ENCODE peak calls at places on chromosomes 13 and 19, in five cellular contexts. One of them, this sample, is unnamed.

GRCh38 chr13:84279166-84279565 is 396.9 kb upstream of the SLITRK1 start:
- DNase-seq in sigmoid colon: no peak
- DNase-seq in stomach: no peak
- DNase-seq in breast epithelium: no peak
- DNase-seq in HepG2: no peak
- DNase-seq in this sample: no peak

GRCh38 chr13:89959074-89959473 is 1388.4 kb upstream of the MIR17HG start:
- DNase-seq in sigmoid colon: no peak
- DNase-seq in stomach: no peak
- DNase-seq in breast epithelium: no peak
- DNase-seq in HepG2: no peak
- DNase-seq in this sample: no peak

GRCh38 chr19:13849991-13850909 is 26.7 kb upstream of the NANOS3 start:
- DNase-seq in sigmoid colon: peak
- DNase-seq in stomach: peak
- DNase-seq in breast epithelium: peak
- DNase-seq in HepG2: peak
- DNase-seq in this sample: no peak

GRCh38 chr19:7871280-7871529 is 3.0 kb downstream of the PRR36 start:
- DNase-seq in sigmoid colon: no peak
- DNase-seq in stomach: no peak
- DNase-seq in breast epithelium: no peak
- DNase-seq in HepG2: no peak
- DNase-seq in this sample: no peak

GRCh38 chr13:105848494-105848893 is 687.0 kb downstream of the EFNB2 start:
- DNase-seq in sigmoid colon: no peak
- DNase-seq in stomach: no peak
- DNase-seq in breast epithelium: no peak
- DNase-seq in HepG2: no peak
- DNase-seq in this sample: no peak

GRCh38 chr13:41746259-41746658 is 214.7 kb downstream of the VWA8 start:
- DNase-seq in sigmoid colon: no peak
- DNase-seq in stomach: no peak
- DNase-seq in breast epithelium: no peak
- DNase-seq in HepG2: no peak
- DNase-seq in this sample: no peak

GRCh38 chr19:2974342-2974932 is 2.9 kb upstream of the TLE6 start:
- DNase-seq in sigmoid colon: peak
- DNase-seq in stomach: no peak
- DNase-seq in breast epithelium: no peak
- DNase-seq in HepG2: no peak
- DNase-seq in this sample: no peak

GRCh38 chr19:40253611-40254092 is 27.2 kb upstream of the CCNP start:
- DNase-seq in sigmoid colon: no peak
- DNase-seq in stomach: no peak
- DNase-seq in breast epithelium: no peak
- DNase-seq in HepG2: peak
- DNase-seq in this sample: no peak

GRCh38 chr13:36753176-36753575 is 65.8 kb upstream of the RFXAP start:
- DNase-seq in sigmoid colon: no peak
- DNase-seq in stomach: no peak
- DNase-seq in breast epithelium: no peak
- DNase-seq in HepG2: no peak
- DNase-seq in this sample: no peak

GRCh38 chr13:101211261-101211660 is 205.0 kb downstream of the NALCN start:
- DNase-seq in sigmoid colon: no peak
- DNase-seq in stomach: no peak
- DNase-seq in breast epithelium: no peak
- DNase-seq in HepG2: no peak
- DNase-seq in this sample: no peak

GRCh38 chr13:106561551-106562170 is 6.3 kb downstream of the ARGLU1 start:
- DNase-seq in sigmoid colon: no peak
- DNase-seq in stomach: no peak
- DNase-seq in breast epithelium: no peak
- DNase-seq in HepG2: no peak
- DNase-seq in this sample: peak

GRCh38 chr13:114311908-114312307 is 2.4 kb upstream of the CHAMP1 start:
- DNase-seq in sigmoid colon: no peak
- DNase-seq in stomach: no peak
- DNase-seq in breast epithelium: no peak
- DNase-seq in HepG2: no peak
- DNase-seq in this sample: no peak

GRCh38 chr13:41565221-41565620 is 107.9 kb downstream of the RGCC start:
- DNase-seq in sigmoid colon: no peak
- DNase-seq in stomach: no peak
- DNase-seq in breast epithelium: no peak
- DNase-seq in HepG2: peak
- DNase-seq in this sample: no peak

GRCh38 chr19:8304841-8305621 is 3.1 kb downstream of the CD320 start:
- DNase-seq in sigmoid colon: peak
- DNase-seq in stomach: peak
- DNase-seq in breast epithelium: peak
- DNase-seq in HepG2: no peak
- DNase-seq in this sample: no peak

GRCh38 chr19:13797058-13797440 is 1.8 kb downstream of the ZSWIM4 start:
- DNase-seq in sigmoid colon: no peak
- DNase-seq in stomach: no peak
- DNase-seq in breast epithelium: no peak
- DNase-seq in HepG2: no peak
- DNase-seq in this sample: no peak

GRCh38 chr19:5978606-5979552 is 939 bp upstream of the RANBP3 start:
- DNase-seq in sigmoid colon: no peak
- DNase-seq in stomach: no peak
- DNase-seq in breast epithelium: no peak
- DNase-seq in HepG2: no peak
- DNase-seq in this sample: no peak

GRCh38 chr13:43448605-43449004 is 338.2 kb downstream of the ENOX1 start:
- DNase-seq in sigmoid colon: no peak
- DNase-seq in stomach: no peak
- DNase-seq in breast epithelium: no peak
- DNase-seq in HepG2: no peak
- DNase-seq in this sample: no peak

GRCh38 chr19:27746691-27747380 is 1466.1 kb downstream of the UQCRFS1 start:
- DNase-seq in sigmoid colon: peak
- DNase-seq in stomach: peak
- DNase-seq in breast epithelium: peak
- DNase-seq in HepG2: no peak
- DNase-seq in this sample: no peak

GRCh38 chr19:43470288-43470687 is 4.9 kb upstream of the LYPD3 start:
- DNase-seq in sigmoid colon: no peak
- DNase-seq in stomach: no peak
- DNase-seq in breast epithelium: no peak
- DNase-seq in HepG2: no peak
- DNase-seq in this sample: no peak

GRCh38 chr13:51816604-51817254 is 12.8 kb upstream of the DHRS12 start:
- DNase-seq in sigmoid colon: no peak
- DNase-seq in stomach: no peak
- DNase-seq in breast epithelium: no peak
- DNase-seq in HepG2: no peak
- DNase-seq in this sample: no peak

GRCh38 chr13:65111223-65111622 is 2118.9 kb downstream of the PCDH9 start:
- DNase-seq in sigmoid colon: no peak
- DNase-seq in stomach: no peak
- DNase-seq in breast epithelium: no peak
- DNase-seq in HepG2: no peak
- DNase-seq in this sample: no peak

GRCh38 chr19:54252845-54253244 is 4.2 kb downstream of the LILRB5 start:
- DNase-seq in sigmoid colon: peak
- DNase-seq in stomach: no peak
- DNase-seq in breast epithelium: no peak
- DNase-seq in HepG2: no peak
- DNase-seq in this sample: no peak

GRCh38 chr19:55638864-55639359 is 1.9 kb upstream of the ZNF580 start:
- DNase-seq in sigmoid colon: no peak
- DNase-seq in stomach: no peak
- DNase-seq in breast epithelium: no peak
- DNase-seq in HepG2: peak
- DNase-seq in this sample: no peak

GRCh38 chr19:872266-872951 is 12.9 kb downstream of the CFD start:
- DNase-seq in sigmoid colon: no peak
- DNase-seq in stomach: peak
- DNase-seq in breast epithelium: no peak
- DNase-seq in HepG2: no peak
- DNase-seq in this sample: peak

GRCh38 chr19:40143612-40144011 is 47.6 kb upstream of the MAP3K10 start:
- DNase-seq in sigmoid colon: no peak
- DNase-seq in stomach: no peak
- DNase-seq in breast epithelium: no peak
- DNase-seq in HepG2: no peak
- DNase-seq in this sample: no peak

GRCh38 chr13:40640202-40640601 is 26.2 kb downstream of the FOXO1 start:
- DNase-seq in sigmoid colon: no peak
- DNase-seq in stomach: no peak
- DNase-seq in breast epithelium: no peak
- DNase-seq in HepG2: no peak
- DNase-seq in this sample: no peak

GRCh38 chr19:29671393-29672076 is 6.3 kb downstream of the PLEKHF1 start:
- DNase-seq in sigmoid colon: peak
- DNase-seq in stomach: peak
- DNase-seq in breast epithelium: peak
- DNase-seq in HepG2: peak
- DNase-seq in this sample: peak

GRCh38 chr19:46416077-46416709 is 2.8 kb upstream of the CCDC8 start:
- DNase-seq in sigmoid colon: peak
- DNase-seq in stomach: peak
- DNase-seq in breast epithelium: peak
- DNase-seq in HepG2: peak
- DNase-seq in this sample: no peak

GRCh38 chr13:28237944-28238343 is 99.6 kb downstream of the PAN3 start:
- DNase-seq in sigmoid colon: no peak
- DNase-seq in stomach: no peak
- DNase-seq in breast epithelium: no peak
- DNase-seq in HepG2: no peak
- DNase-seq in this sample: no peak

GRCh38 chr13:110528371-110528770 is 33.2 kb downstream of the RAB20 start:
- DNase-seq in sigmoid colon: peak
- DNase-seq in stomach: no peak
- DNase-seq in breast epithelium: no peak
- DNase-seq in HepG2: no peak
- DNase-seq in this sample: no peak

GRCh38 chr19:19057720-19058119 is 6.1 kb upstream of the SLC25A42 start:
- DNase-seq in sigmoid colon: no peak
- DNase-seq in stomach: no peak
- DNase-seq in breast epithelium: no peak
- DNase-seq in HepG2: no peak
- DNase-seq in this sample: no peak

GRCh38 chr13:41603917-41604316 is 146.6 kb downstream of the RGCC start:
- DNase-seq in sigmoid colon: no peak
- DNase-seq in stomach: no peak
- DNase-seq in breast epithelium: no peak
- DNase-seq in HepG2: no peak
- DNase-seq in this sample: no peak

GRCh38 chr19:1106841-1107654 is 3.3 kb downstream of the GPX4 start:
- DNase-seq in sigmoid colon: no peak
- DNase-seq in stomach: peak
- DNase-seq in breast epithelium: no peak
- DNase-seq in HepG2: peak
- DNase-seq in this sample: no peak

GRCh38 chr13:80529734-80530133 is 188.8 kb upstream of the SPRY2 start:
- DNase-seq in sigmoid colon: no peak
- DNase-seq in stomach: no peak
- DNase-seq in breast epithelium: no peak
- DNase-seq in HepG2: no peak
- DNase-seq in this sample: no peak

GRCh38 chr13:78940444-78940843 is 281.5 kb upstream of the OBI1 start:
- DNase-seq in sigmoid colon: no peak
- DNase-seq in stomach: no peak
- DNase-seq in breast epithelium: no peak
- DNase-seq in HepG2: no peak
- DNase-seq in this sample: no peak

GRCh38 chr13:38417727-38418126 is 68.1 kb downstream of the UFM1 start:
- DNase-seq in sigmoid colon: no peak
- DNase-seq in stomach: no peak
- DNase-seq in breast epithelium: no peak
- DNase-seq in HepG2: peak
- DNase-seq in this sample: no peak

GRCh38 chr19:18596752-18597157 is 8.2 kb downstream of the REX1BD start:
- DNase-seq in sigmoid colon: no peak
- DNase-seq in stomach: peak
- DNase-seq in breast epithelium: no peak
- DNase-seq in HepG2: peak
- DNase-seq in this sample: no peak

GRCh38 chr19:48660854-48661731 is 11.7 kb downstream of the NTN5 start:
- DNase-seq in sigmoid colon: peak
- DNase-seq in stomach: peak
- DNase-seq in breast epithelium: no peak
- DNase-seq in HepG2: peak
- DNase-seq in this sample: peak
- TF ChIP-seq POLR2AphosphoS5 in sigmoid colon: no peak
- TF ChIP-seq POLR2AphosphoS5 in stomach: peak
- TF ChIP-seq POLR2AphosphoS5 in breast epithelium: no peak
- TF ChIP-seq POLR2AphosphoS5 in HepG2: no peak
- TF ChIP-seq POLR2AphosphoS5 in this sample: no peak

GRCh38 chr13:30422056-30422914 is at the start of gene UBE2L5:
- DNase-seq in sigmoid colon: peak
- DNase-seq in stomach: peak
- DNase-seq in breast epithelium: peak
- DNase-seq in HepG2: peak
- DNase-seq in this sample: peak
- TF ChIP-seq POLR2A in sigmoid colon: peak
- TF ChIP-seq POLR2A in stomach: no peak
- TF ChIP-seq POLR2A in breast epithelium: no peak
- TF ChIP-seq POLR2A in HepG2: no peak
- TF ChIP-seq POLR2A in this sample: no peak

GRCh38 chr19:51460164-51460992 is 2.1 kb upstream of the SIGLEC8 start:
- DNase-seq in sigmoid colon: peak
- DNase-seq in stomach: peak
- DNase-seq in breast epithelium: no peak
- DNase-seq in HepG2: peak
- DNase-seq in this sample: no peak
- TF ChIP-seq POLR2AphosphoS5 in sigmoid colon: no peak
- TF ChIP-seq POLR2AphosphoS5 in stomach: no peak
- TF ChIP-seq POLR2AphosphoS5 in breast epithelium: no peak
- TF ChIP-seq POLR2AphosphoS5 in HepG2: no peak
- TF ChIP-seq POLR2AphosphoS5 in this sample: no peak

GRCh38 chr19:4360081-4360569 is 16.8 kb downstream of the MPND start:
- DNase-seq in sigmoid colon: no peak
- DNase-seq in stomach: no peak
- DNase-seq in breast epithelium: no peak
- DNase-seq in HepG2: no peak
- DNase-seq in this sample: no peak

GRCh38 chr19:4358709-4359626 is 15.6 kb downstream of the MPND start:
- DNase-seq in sigmoid colon: no peak
- DNase-seq in stomach: no peak
- DNase-seq in breast epithelium: no peak
- DNase-seq in HepG2: no peak
- DNase-seq in this sample: no peak

GRCh38 chr19:4360641-4361151 is 17.3 kb downstream of the MPND start:
- DNase-seq in sigmoid colon: peak
- DNase-seq in stomach: no peak
- DNase-seq in breast epithelium: no peak
- DNase-seq in HepG2: no peak
- DNase-seq in this sample: no peak

GRCh38 chr19:4357921-4358326 is 14.6 kb downstream of the MPND start:
- DNase-seq in sigmoid colon: peak
- DNase-seq in stomach: no peak
- DNase-seq in breast epithelium: no peak
- DNase-seq in HepG2: no peak
- DNase-seq in this sample: no peak

GRCh38 chr19:4359627-4360000 is 16.3 kb downstream of the MPND start:
- DNase-seq in sigmoid colon: peak
- DNase-seq in stomach: no peak
- DNase-seq in breast epithelium: no peak
- DNase-seq in HepG2: no peak
- DNase-seq in this sample: no peak
- TF ChIP-seq POLR2A in sigmoid colon: no peak
- TF ChIP-seq POLR2A in stomach: no peak
- TF ChIP-seq POLR2A in breast epithelium: no peak
- TF ChIP-seq POLR2A in HepG2: peak
- TF ChIP-seq POLR2A in this sample: no peak